ENCODE peak calls at places on chromosomes 6 and 20, in eight cellular contexts. Q is foreskin melanocyte, O is NCI-H226, M is heart right ventricle, G is nephron progenitor cell, U is germinal center, D is NCI-H1092, Y is naive B cell. J is an unnamed sample.

GRCh38 chr20:61967300-61967699 is 98.4 kb downstream of the TAF4 start:
- DNase-seq in U (no peak), M (no peak), O (no peak), Q (no peak), D (no peak), G (no peak), Y (no peak), J (no peak)

GRCh38 chr6:3913077-3913957 is 64.1 kb downstream of the FAM50B start:
- DNase-seq in G (no peak), Y (no peak), D (peak), M (peak), Q (no peak), U (no peak), O (peak), J (no peak)

GRCh38 chr6:22145294-22145693 is 151.5 kb downstream of the PRL start:
- DNase-seq in G (no peak), U (no peak), O (no peak), Q (no peak), D (no peak), M (no peak), Y (no peak), J (no peak)

GRCh38 chr6:109308018-109308492 is 74.2 kb downstream of the CD164 start:
- DNase-seq in Y (no peak), G (no peak), Q (no peak), O (peak), M (peak), D (no peak), U (no peak), J (no peak)

GRCh38 chr6:159983641-159984080 is 14.8 kb downstream of the IGF2R start:
- DNase-seq in M (no peak), D (no peak), O (no peak), G (no peak), U (no peak), Y (no peak), Q (no peak), J (no peak)

GRCh38 chr20:47817573-47817972 is 32.3 kb upstream of the SULF2 start:
- DNase-seq in M (no peak), O (no peak), Q (no peak), D (no peak), Y (no peak), G (no peak), U (no peak), J (no peak)

GRCh38 chr6:98539669-98540207 is 294.6 kb upstream of the POU3F2 start:
- DNase-seq in D (no peak), G (no peak), Q (no peak), Y (no peak), M (no peak), O (no peak), U (no peak), J (no peak)

GRCh38 chr6:11750682-11751081 is 27.9 kb downstream of the ADTRP start:
- DNase-seq in Y (no peak), U (no peak), O (no peak), Q (no peak), G (no peak), D (no peak), M (no peak), J (no peak)

GRCh38 chr20:7691647-7692046 is 248.6 kb downstream of the HAO1 start:
- DNase-seq in M (no peak), O (peak), Q (no peak), U (no peak), Y (no peak), G (no peak), D (no peak), J (no peak)

GRCh38 chr20:22794200-22794599 is 209.8 kb upstream of the FOXA2 start:
- DNase-seq in Y (no peak), Q (no peak), U (no peak), M (no peak), D (no peak), O (no peak), G (no peak), J (no peak)

GRCh38 chr6:42962502-42963178 is 2.1 kb downstream of the GNMT start:
- DNase-seq in U (no peak), O (no peak), G (no peak), M (no peak), Q (no peak), D (no peak), Y (no peak), J (no peak)

GRCh38 chr6:125942677-125943527 is 13.7 kb upstream of the HINT3 start:
- DNase-seq in Q (no peak), M (no peak), O (peak), Y (no peak), U (no peak), D (no peak), G (no peak), J (no peak)

GRCh38 chr6:74731921-74732320 is 473.9 kb downstream of the COL12A1 start:
- DNase-seq in O (peak), Y (no peak), M (no peak), Q (peak), D (no peak), G (no peak), U (no peak), J (no peak)

GRCh38 chr6:138226011-138226410 is 7.7 kb upstream of the PBOV1 start:
- DNase-seq in D (no peak), M (no peak), U (no peak), Q (no peak), G (no peak), Y (no peak), O (no peak), J (no peak)

GRCh38 chr20:53582574-53583351 is 10.9 kb downstream of the ZNF217 start:
- DNase-seq in U (no peak), D (no peak), Q (peak), M (no peak), O (peak), Y (no peak), G (no peak), J (no peak)

GRCh38 chr6:167858842-167859520 is 32.3 kb downstream of the AFDN start:
- DNase-seq in M (no peak), U (no peak), O (no peak), Q (no peak), G (no peak), Y (no peak), D (no peak), J (no peak)

GRCh38 chr6:48552905-48553304 is 441.9 kb upstream of the PTCHD4 start:
- DNase-seq in D (no peak), O (no peak), Q (no peak), G (no peak), U (no peak), M (no peak), Y (no peak), J (no peak)

GRCh38 chr20:41426976-41427375 is 60.4 kb upstream of the EMILIN3 start:
- DNase-seq in Y (no peak), G (no peak), D (no peak), Q (no peak), O (no peak), M (no peak), U (no peak), J (no peak)

GRCh38 chr6:140062042-140063041 is 687.9 kb upstream of the CITED2 start:
- DNase-seq in Q (peak), O (peak), Y (no peak), G (no peak), D (no peak), M (peak), U (no peak), J (no peak)

GRCh38 chr6:123925360-123925759 is 121.7 kb downstream of the NKAIN2 start:
- DNase-seq in Y (no peak), D (no peak), Q (no peak), M (no peak), O (peak), G (no peak), U (no peak), J (peak)

GRCh38 chr6:2132416-2132815 is 113.0 kb downstream of the GMDS start:
- DNase-seq in D (no peak), G (no peak), Y (no peak), M (no peak), Q (peak), O (peak), U (no peak), J (no peak)

GRCh38 chr20:17845701-17846475 is 122.7 kb downstream of the SNX5 start:
- DNase-seq in D (no peak), M (no peak), U (no peak), Y (no peak), G (no peak), O (no peak), Q (no peak), J (no peak)

GRCh38 chr20:62616728-62617621 is 25.3 kb upstream of the SLCO4A1 start:
- DNase-seq in Q (peak), O (peak), D (peak), G (peak), U (peak), M (peak), Y (peak), J (peak)

GRCh38 chr20:17431621-17432364 is 99.4 kb downstream of the BFSP1 start:
- DNase-seq in U (peak), O (peak), D (peak), M (peak), Y (peak), G (peak), Q (peak), J (no peak)

GRCh38 chr6:53294611-53295010 is 54.1 kb downstream of the ELOVL5 start:
- DNase-seq in Q (no peak), D (no peak), U (no peak), M (no peak), Y (no peak), G (no peak), O (no peak), J (no peak)

GRCh38 chr6:45438849-45439406 is 61.2 kb upstream of the SUPT3H start:
- DNase-seq in D (no peak), G (no peak), U (no peak), O (peak), M (no peak), Y (no peak), Q (no peak), J (no peak)

GRCh38 chr6:118283759-118284158 is 264.3 kb upstream of the PLN start:
- DNase-seq in Q (peak), Y (peak), U (peak), M (peak), O (peak), D (peak), G (peak), J (no peak)

GRCh38 chr6:11317885-11318771 is 85.7 kb upstream of the NEDD9 start:
- DNase-seq in U (no peak), G (no peak), O (peak), Q (no peak), M (peak), Y (no peak), D (no peak), J (peak)

GRCh38 chr6:44116643-44117382 is 10.4 kb downstream of the MRPL14 start:
- DNase-seq in M (no peak), O (peak), G (no peak), U (no peak), Q (peak), D (no peak), Y (no peak), J (no peak)

GRCh38 chr6:4676016-4676415 is 100.2 kb upstream of the CDYL start:
- DNase-seq in D (no peak), U (no peak), G (no peak), M (no peak), Y (no peak), Q (no peak), O (no peak), J (no peak)

GRCh38 chr20:62791301-62792181 is 4.7 kb upstream of the MRGBP start:
- DNase-seq in M (peak), U (peak), Q (peak), O (peak), Y (peak), G (peak), D (peak), J (peak)

GRCh38 chr6:144675231-144675861 is 390.2 kb downstream of the UTRN start:
- DNase-seq in O (peak), D (no peak), Q (peak), M (no peak), Y (no peak), G (no peak), U (no peak), J (no peak)